ENCODE peak calls at places on chromosomes 5 and 9, in ten cellular contexts. One of them, this sample, is unnamed.

GRCh38 chr5:173772407-173773059 is 115.6 kb upstream of the CPEB4 start:
- DNase-seq in HepG2: no peak
- DNase-seq in esophagus muscularis mucosa: no peak
- DNase-seq in tibial nerve: no peak
- DNase-seq in A549: no peak
- DNase-seq in stomach: no peak
- DNase-seq in suprapubic skin: no peak
- DNase-seq in H1: no peak
- DNase-seq in sigmoid colon: no peak
- DNase-seq in transverse colon: no peak
- DNase-seq in this sample: no peak

GRCh38 chr5:125717209-125717608 is 706.0 kb upstream of the GRAMD2B start:
- DNase-seq in HepG2: peak
- DNase-seq in esophagus muscularis mucosa: no peak
- DNase-seq in stomach: no peak
- DNase-seq in tibial nerve: no peak
- DNase-seq in transverse colon: no peak
- DNase-seq in H1: no peak
- DNase-seq in sigmoid colon: no peak
- DNase-seq in A549: peak
- DNase-seq in suprapubic skin: no peak
- DNase-seq in this sample: no peak

GRCh38 chr5:91339053-91339710 is 43.9 kb downstream of the ARRDC3 start:
- DNase-seq in HepG2: no peak
- DNase-seq in transverse colon: no peak
- DNase-seq in sigmoid colon: no peak
- DNase-seq in suprapubic skin: no peak
- DNase-seq in A549: no peak
- DNase-seq in H1: peak
- DNase-seq in stomach: no peak
- DNase-seq in tibial nerve: no peak
- DNase-seq in esophagus muscularis mucosa: no peak
- DNase-seq in this sample: no peak

GRCh38 chr5:150661086-150661485 is at the start of gene MYOZ3:
- DNase-seq in H1: no peak
- DNase-seq in esophagus muscularis mucosa: no peak
- DNase-seq in sigmoid colon: no peak
- DNase-seq in transverse colon: no peak
- DNase-seq in stomach: no peak
- DNase-seq in suprapubic skin: no peak
- DNase-seq in tibial nerve: no peak
- DNase-seq in HepG2: no peak
- DNase-seq in A549: no peak
- DNase-seq in this sample: no peak

GRCh38 chr9:124281934-124282351 is 24.2 kb downstream of the NEK6 start:
- DNase-seq in suprapubic skin: no peak
- DNase-seq in esophagus muscularis mucosa: no peak
- DNase-seq in sigmoid colon: no peak
- DNase-seq in A549: no peak
- DNase-seq in tibial nerve: no peak
- DNase-seq in transverse colon: peak
- DNase-seq in stomach: peak
- DNase-seq in HepG2: peak
- DNase-seq in H1: no peak
- DNase-seq in this sample: no peak

GRCh38 chr9:37806271-37806670 is 5.7 kb downstream of the DCAF10 start:
- DNase-seq in tibial nerve: no peak
- DNase-seq in sigmoid colon: no peak
- DNase-seq in transverse colon: no peak
- DNase-seq in esophagus muscularis mucosa: no peak
- DNase-seq in suprapubic skin: no peak
- DNase-seq in A549: no peak
- DNase-seq in HepG2: no peak
- DNase-seq in H1: no peak
- DNase-seq in stomach: no peak
- DNase-seq in this sample: no peak

GRCh38 chr9:127550751-127551150 is 61.3 kb upstream of the STXBP1 start:
- DNase-seq in sigmoid colon: no peak
- DNase-seq in suprapubic skin: no peak
- DNase-seq in A549: no peak
- DNase-seq in esophagus muscularis mucosa: no peak
- DNase-seq in HepG2: no peak
- DNase-seq in tibial nerve: no peak
- DNase-seq in stomach: peak
- DNase-seq in H1: no peak
- DNase-seq in transverse colon: peak
- DNase-seq in this sample: no peak

GRCh38 chr5:79448336-79448735 is 65.6 kb downstream of the HOMER1 start:
- DNase-seq in sigmoid colon: no peak
- DNase-seq in H1: no peak
- DNase-seq in stomach: no peak
- DNase-seq in HepG2: no peak
- DNase-seq in transverse colon: no peak
- DNase-seq in suprapubic skin: no peak
- DNase-seq in tibial nerve: no peak
- DNase-seq in esophagus muscularis mucosa: no peak
- DNase-seq in A549: no peak
- DNase-seq in this sample: no peak

GRCh38 chr5:141211-141610 is 49.2 kb downstream of the PLEKHG4B start:
- DNase-seq in sigmoid colon: no peak
- DNase-seq in H1: no peak
- DNase-seq in esophagus muscularis mucosa: peak
- DNase-seq in suprapubic skin: no peak
- DNase-seq in stomach: no peak
- DNase-seq in tibial nerve: no peak
- DNase-seq in transverse colon: no peak
- DNase-seq in HepG2: no peak
- DNase-seq in A549: no peak
- DNase-seq in this sample: no peak
- TF ChIP-seq CTCF in sigmoid colon: no peak
- TF ChIP-seq CTCF in H1: no peak
- TF ChIP-seq CTCF in esophagus muscularis mucosa: no peak
- TF ChIP-seq CTCF in suprapubic skin: no peak
- TF ChIP-seq CTCF in stomach: no peak
- TF ChIP-seq CTCF in tibial nerve: no peak
- TF ChIP-seq CTCF in transverse colon: no peak
- TF ChIP-seq CTCF in HepG2: no peak
- TF ChIP-seq CTCF in A549: no peak
- TF ChIP-seq CTCF in this sample: no peak

DNA sequence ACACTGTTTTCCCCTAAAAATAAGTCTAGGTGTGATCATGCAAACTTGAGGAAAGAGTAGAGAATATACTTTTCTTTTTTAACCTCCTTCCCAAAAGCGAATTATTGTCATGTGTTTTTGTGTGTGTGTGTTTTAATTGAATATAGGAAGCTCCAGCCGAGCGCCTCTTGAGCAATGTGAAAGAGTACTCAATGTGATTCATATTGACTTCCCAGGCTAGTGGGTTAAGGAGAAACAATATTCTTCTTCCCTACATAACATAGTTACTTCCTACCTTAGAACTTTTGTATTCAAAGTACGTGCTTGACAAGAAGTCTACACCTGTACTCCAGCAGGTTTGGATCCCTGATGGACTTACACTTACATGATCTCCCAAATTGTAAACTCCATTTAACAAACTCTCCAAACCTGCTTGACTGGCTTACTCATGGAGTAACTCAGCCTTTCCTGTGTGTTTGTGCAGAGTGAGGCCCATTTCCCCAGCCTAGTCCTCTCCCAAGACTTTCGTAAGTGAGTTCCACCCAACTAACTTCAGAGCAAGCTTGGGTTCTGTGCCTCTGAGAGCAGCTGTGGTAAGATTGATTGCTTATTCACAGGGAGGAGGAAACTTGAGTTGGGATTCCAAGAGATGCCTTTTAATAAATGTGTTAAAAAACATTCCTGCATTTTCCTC is 9.3 kb downstream of the SLC28A3 start:
- DNase-seq in sigmoid colon: no peak
- DNase-seq in H1: no peak
- DNase-seq in transverse colon: no peak
- DNase-seq in stomach: no peak
- DNase-seq in esophagus muscularis mucosa: no peak
- DNase-seq in A549: no peak
- DNase-seq in suprapubic skin: no peak
- DNase-seq in HepG2: no peak
- DNase-seq in tibial nerve: no peak
- DNase-seq in this sample: no peak
- TF ChIP-seq EP300 in sigmoid colon: no peak
- TF ChIP-seq EP300 in H1: no peak
- TF ChIP-seq EP300 in transverse colon: no peak
- TF ChIP-seq EP300 in stomach: no peak
- TF ChIP-seq EP300 in esophagus muscularis mucosa: no peak
- TF ChIP-seq EP300 in A549: no peak
- TF ChIP-seq EP300 in suprapubic skin: no peak
- TF ChIP-seq EP300 in HepG2: no peak
- TF ChIP-seq EP300 in tibial nerve: no peak
- TF ChIP-seq EP300 in this sample: no peak

GRCh38 chr5:134224905-134225779 is 731 bp downstream of the PPP2CA start:
- DNase-seq in sigmoid colon: peak
- DNase-seq in A549: peak
- DNase-seq in transverse colon: peak
- DNase-seq in HepG2: peak
- DNase-seq in esophagus muscularis mucosa: no peak
- DNase-seq in H1: no peak
- DNase-seq in tibial nerve: peak
- DNase-seq in suprapubic skin: peak
- DNase-seq in stomach: peak
- DNase-seq in this sample: peak
- TF ChIP-seq POLR2A in sigmoid colon: no peak
- TF ChIP-seq POLR2A in A549: no peak
- TF ChIP-seq POLR2A in transverse colon: no peak
- TF ChIP-seq POLR2A in HepG2: no peak
- TF ChIP-seq POLR2A in esophagus muscularis mucosa: no peak
- TF ChIP-seq POLR2A in H1: no peak
- TF ChIP-seq POLR2A in tibial nerve: no peak
- TF ChIP-seq POLR2A in suprapubic skin: no peak
- TF ChIP-seq POLR2A in stomach: no peak
- TF ChIP-seq POLR2A in this sample: no peak

GRCh38 chr9:138100711-138101349 is 223.2 kb downstream of the CACNA1B start:
- DNase-seq in esophagus muscularis mucosa: peak
- DNase-seq in A549: peak
- DNase-seq in HepG2: no peak
- DNase-seq in tibial nerve: no peak
- DNase-seq in suprapubic skin: no peak
- DNase-seq in H1: no peak
- DNase-seq in sigmoid colon: no peak
- DNase-seq in transverse colon: no peak
- DNase-seq in stomach: peak
- DNase-seq in this sample: no peak
- TF ChIP-seq CTCF in esophagus muscularis mucosa: no peak
- TF ChIP-seq CTCF in A549: no peak
- TF ChIP-seq CTCF in HepG2: peak
- TF ChIP-seq CTCF in tibial nerve: no peak
- TF ChIP-seq CTCF in suprapubic skin: no peak
- TF ChIP-seq CTCF in H1: peak
- TF ChIP-seq CTCF in sigmoid colon: no peak
- TF ChIP-seq CTCF in transverse colon: no peak
- TF ChIP-seq CTCF in stomach: no peak
- TF ChIP-seq CTCF in this sample: no peak

GRCh38 chr9:76369583-76369982 is 24.6 kb downstream of the RFK start:
- DNase-seq in HepG2: peak
- DNase-seq in A549: no peak
- DNase-seq in tibial nerve: no peak
- DNase-seq in suprapubic skin: no peak
- DNase-seq in stomach: peak
- DNase-seq in transverse colon: peak
- DNase-seq in esophagus muscularis mucosa: no peak
- DNase-seq in H1: no peak
- DNase-seq in sigmoid colon: no peak
- DNase-seq in this sample: peak
- TF ChIP-seq EP300 in HepG2: no peak
- TF ChIP-seq EP300 in A549: no peak
- TF ChIP-seq EP300 in tibial nerve: no peak
- TF ChIP-seq EP300 in suprapubic skin: no peak
- TF ChIP-seq EP300 in stomach: no peak
- TF ChIP-seq EP300 in transverse colon: no peak
- TF ChIP-seq EP300 in esophagus muscularis mucosa: no peak
- TF ChIP-seq EP300 in H1: no peak
- TF ChIP-seq EP300 in sigmoid colon: no peak
- TF ChIP-seq EP300 in this sample: no peak

GRCh38 chr9:105658351-105658750 is 3.9 kb upstream of the TAL2 start:
- DNase-seq in sigmoid colon: no peak
- DNase-seq in H1: no peak
- DNase-seq in transverse colon: no peak
- DNase-seq in stomach: no peak
- DNase-seq in A549: no peak
- DNase-seq in tibial nerve: no peak
- DNase-seq in esophagus muscularis mucosa: no peak
- DNase-seq in suprapubic skin: no peak
- DNase-seq in HepG2: no peak
- DNase-seq in this sample: no peak

GRCh38 chr9:105661011-105661410 is 1.2 kb upstream of the TAL2 start:
- DNase-seq in sigmoid colon: no peak
- DNase-seq in tibial nerve: no peak
- DNase-seq in stomach: no peak
- DNase-seq in H1: no peak
- DNase-seq in transverse colon: no peak
- DNase-seq in A549: no peak
- DNase-seq in HepG2: no peak
- DNase-seq in esophagus muscularis mucosa: no peak
- DNase-seq in suprapubic skin: no peak
- DNase-seq in this sample: no peak

GRCh38 chr9:105651806-105652205 is 10.5 kb upstream of the TAL2 start:
- DNase-seq in HepG2: no peak
- DNase-seq in stomach: no peak
- DNase-seq in transverse colon: no peak
- DNase-seq in esophagus muscularis mucosa: no peak
- DNase-seq in H1: no peak
- DNase-seq in sigmoid colon: no peak
- DNase-seq in suprapubic skin: no peak
- DNase-seq in tibial nerve: no peak
- DNase-seq in A549: no peak
- DNase-seq in this sample: no peak

GRCh38 chr9:105656131-105656921 is 5.9 kb upstream of the TAL2 start:
- DNase-seq in tibial nerve: no peak
- DNase-seq in A549: peak
- DNase-seq in H1: no peak
- DNase-seq in suprapubic skin: no peak
- DNase-seq in esophagus muscularis mucosa: no peak
- DNase-seq in transverse colon: peak
- DNase-seq in HepG2: no peak
- DNase-seq in stomach: peak
- DNase-seq in sigmoid colon: no peak
- DNase-seq in this sample: peak
- TF ChIP-seq POLR2A in tibial nerve: no peak
- TF ChIP-seq POLR2A in A549: no peak
- TF ChIP-seq POLR2A in H1: no peak
- TF ChIP-seq POLR2A in suprapubic skin: no peak
- TF ChIP-seq POLR2A in esophagus muscularis mucosa: no peak
- TF ChIP-seq POLR2A in transverse colon: no peak
- TF ChIP-seq POLR2A in HepG2: no peak
- TF ChIP-seq POLR2A in stomach: no peak
- TF ChIP-seq POLR2A in sigmoid colon: no peak
- TF ChIP-seq POLR2A in this sample: no peak